ENCODE peak calls at places on chromosome 17, in nine cellular contexts. One of them, this sample, is unnamed.

GRCh38 chr17:17840751-17841591 is 4.2 kb upstream of the SREBF1 start:
- DNase-seq in kidney: no peak
- DNase-seq in kidney epithelial cell: no peak
- DNase-seq in esophagus squamous epithelium: no peak
- DNase-seq in choroid plexus epithelial cell: peak
- DNase-seq in right lobe of liver: no peak
- DNase-seq in epithelial cell of proximal tubule: no peak
- DNase-seq in WERI-Rb-1: peak
- DNase-seq in spleen: no peak
- DNase-seq in this sample: no peak

GRCh38 chr17:40598021-40598927 is 33.0 kb upstream of the CCR7 start:
- DNase-seq in spleen: peak
- DNase-seq in esophagus squamous epithelium: no peak
- DNase-seq in kidney epithelial cell: no peak
- DNase-seq in epithelial cell of proximal tubule: no peak
- DNase-seq in kidney: peak
- DNase-seq in WERI-Rb-1: no peak
- DNase-seq in right lobe of liver: peak
- DNase-seq in choroid plexus epithelial cell: no peak
- DNase-seq in this sample: no peak

GRCh38 chr17:17837966-17838962 is 1.5 kb upstream of the SREBF1 start:
- DNase-seq in esophagus squamous epithelium: no peak
- DNase-seq in epithelial cell of proximal tubule: no peak
- DNase-seq in right lobe of liver: no peak
- DNase-seq in choroid plexus epithelial cell: no peak
- DNase-seq in kidney: peak
- DNase-seq in spleen: no peak
- DNase-seq in WERI-Rb-1: peak
- DNase-seq in kidney epithelial cell: no peak
- DNase-seq in this sample: no peak

GRCh38 chr17:82871056-82871775 is 31.4 kb upstream of the ZNF750 start:
- DNase-seq in spleen: peak
- DNase-seq in right lobe of liver: no peak
- DNase-seq in WERI-Rb-1: no peak
- DNase-seq in kidney epithelial cell: no peak
- DNase-seq in kidney: peak
- DNase-seq in epithelial cell of proximal tubule: no peak
- DNase-seq in esophagus squamous epithelium: no peak
- DNase-seq in choroid plexus epithelial cell: no peak
- DNase-seq in this sample: no peak

GRCh38 chr17:65143899-65144590 is 6.9 kb downstream of the RGS9 start:
- DNase-seq in right lobe of liver: no peak
- DNase-seq in epithelial cell of proximal tubule: no peak
- DNase-seq in WERI-Rb-1: no peak
- DNase-seq in kidney: no peak
- DNase-seq in kidney epithelial cell: no peak
- DNase-seq in choroid plexus epithelial cell: peak
- DNase-seq in spleen: peak
- DNase-seq in esophagus squamous epithelium: no peak
- DNase-seq in this sample: no peak

GRCh38 chr17:15966879-15967248 is 21.9 kb downstream of the ADORA2B start:
- DNase-seq in kidney epithelial cell: no peak
- DNase-seq in spleen: peak
- DNase-seq in right lobe of liver: no peak
- DNase-seq in esophagus squamous epithelium: no peak
- DNase-seq in kidney: peak
- DNase-seq in epithelial cell of proximal tubule: no peak
- DNase-seq in choroid plexus epithelial cell: no peak
- DNase-seq in WERI-Rb-1: no peak
- DNase-seq in this sample: no peak

GRCh38 chr17:58301504-58302150 is 20.9 kb upstream of the MPO start:
- DNase-seq in right lobe of liver: no peak
- DNase-seq in kidney epithelial cell: no peak
- DNase-seq in esophagus squamous epithelium: no peak
- DNase-seq in spleen: no peak
- DNase-seq in choroid plexus epithelial cell: no peak
- DNase-seq in epithelial cell of proximal tubule: no peak
- DNase-seq in WERI-Rb-1: no peak
- DNase-seq in kidney: peak
- DNase-seq in this sample: no peak

GRCh38 chr17:49969794-49970389 is 902 bp downstream of the DLX4 start:
- DNase-seq in kidney epithelial cell: no peak
- DNase-seq in esophagus squamous epithelium: no peak
- DNase-seq in WERI-Rb-1: no peak
- DNase-seq in choroid plexus epithelial cell: no peak
- DNase-seq in spleen: no peak
- DNase-seq in epithelial cell of proximal tubule: no peak
- DNase-seq in kidney: no peak
- DNase-seq in right lobe of liver: no peak
- DNase-seq in this sample: no peak

GRCh38 chr17:82000803-82001649 is 21.7 kb downstream of the CENPX start:
- DNase-seq in choroid plexus epithelial cell: no peak
- DNase-seq in epithelial cell of proximal tubule: no peak
- DNase-seq in right lobe of liver: peak
- DNase-seq in kidney: peak
- DNase-seq in WERI-Rb-1: peak
- DNase-seq in spleen: no peak
- DNase-seq in kidney epithelial cell: no peak
- DNase-seq in esophagus squamous epithelium: no peak
- DNase-seq in this sample: no peak

GRCh38 chr17:75078097-75079022 is 9.4 kb upstream of the SLC16A5 start:
- DNase-seq in kidney: peak
- DNase-seq in epithelial cell of proximal tubule: peak
- DNase-seq in WERI-Rb-1: no peak
- DNase-seq in kidney epithelial cell: peak
- DNase-seq in esophagus squamous epithelium: no peak
- DNase-seq in spleen: no peak
- DNase-seq in right lobe of liver: no peak
- DNase-seq in choroid plexus epithelial cell: peak
- DNase-seq in this sample: no peak
- H3K4me3 ChIP-seq in kidney: no peak
- H3K4me3 ChIP-seq in epithelial cell of proximal tubule: peak
- H3K4me3 ChIP-seq in WERI-Rb-1: no peak
- H3K4me3 ChIP-seq in kidney epithelial cell: no peak
- H3K4me3 ChIP-seq in esophagus squamous epithelium: peak
- H3K4me3 ChIP-seq in spleen: peak
- H3K4me3 ChIP-seq in right lobe of liver: peak
- H3K4me3 ChIP-seq in choroid plexus epithelial cell: no peak
- H3K4me3 ChIP-seq in this sample: no peak

GRCh38 chr17:13372432-13372831 is 229.3 kb downstream of the HS3ST3A1 start:
- DNase-seq in epithelial cell of proximal tubule: no peak
- DNase-seq in spleen: no peak
- DNase-seq in right lobe of liver: no peak
- DNase-seq in kidney: no peak
- DNase-seq in choroid plexus epithelial cell: no peak
- DNase-seq in esophagus squamous epithelium: no peak
- DNase-seq in kidney epithelial cell: no peak
- DNase-seq in WERI-Rb-1: no peak
- DNase-seq in this sample: no peak

DNA sequence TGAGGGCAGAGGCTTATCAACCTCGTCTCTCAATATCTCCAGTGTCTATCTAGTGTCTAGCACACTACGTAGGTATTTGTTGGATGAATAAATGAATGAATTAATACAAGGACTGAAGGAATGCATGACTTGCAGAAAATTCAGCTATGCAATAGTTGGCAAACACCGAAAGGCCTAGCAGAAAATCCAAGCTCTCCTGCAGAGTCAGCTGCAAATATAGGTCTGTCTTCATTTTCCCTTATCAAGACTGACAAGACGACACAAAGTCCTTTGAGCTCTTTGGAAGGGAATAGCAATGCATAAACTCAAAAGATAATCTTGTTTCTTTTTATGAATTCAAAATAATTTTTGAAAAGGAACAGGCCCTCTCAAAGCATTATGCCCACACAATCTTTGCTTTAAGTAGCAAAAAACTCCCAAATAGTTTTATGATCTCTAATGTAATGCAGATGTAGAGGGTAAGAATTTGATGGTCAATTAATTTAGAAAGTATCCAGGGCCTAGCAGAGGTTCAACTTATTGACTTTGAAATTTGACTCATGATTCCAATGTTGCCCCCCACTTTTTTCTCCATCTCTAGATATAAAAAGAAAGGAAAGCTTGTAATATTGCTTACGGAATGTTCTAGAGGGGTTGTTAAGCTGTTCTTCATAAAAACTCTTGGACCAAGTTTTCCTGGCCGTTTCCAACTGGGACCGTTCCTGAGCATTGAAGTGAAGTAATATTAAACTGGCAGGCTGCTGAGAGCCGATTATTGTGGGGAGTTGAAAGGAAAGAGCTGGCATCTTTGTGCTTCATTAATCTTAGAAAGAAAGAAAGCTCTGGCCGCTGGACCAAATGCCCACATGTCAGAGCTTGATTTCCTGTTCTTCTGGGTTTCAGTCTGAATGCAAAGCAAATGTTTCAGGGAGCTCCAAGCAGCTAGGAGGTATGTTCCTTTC is 227.3 kb downstream of the HS3ST3A1 start:
- DNase-seq in esophagus squamous epithelium: no peak
- DNase-seq in choroid plexus epithelial cell: peak
- DNase-seq in right lobe of liver: no peak
- DNase-seq in WERI-Rb-1: no peak
- DNase-seq in spleen: no peak
- DNase-seq in epithelial cell of proximal tubule: no peak
- DNase-seq in kidney: no peak
- DNase-seq in kidney epithelial cell: no peak
- DNase-seq in this sample: no peak
- TF ChIP-seq CTCF in esophagus squamous epithelium: no peak
- TF ChIP-seq CTCF in choroid plexus epithelial cell: no peak
- TF ChIP-seq CTCF in right lobe of liver: no peak
- TF ChIP-seq CTCF in WERI-Rb-1: no peak
- TF ChIP-seq CTCF in spleen: no peak
- TF ChIP-seq CTCF in epithelial cell of proximal tubule: no peak
- TF ChIP-seq CTCF in kidney: no peak
- TF ChIP-seq CTCF in kidney epithelial cell: no peak
- TF ChIP-seq CTCF in this sample: no peak

GRCh38 chr17:78130080-78130438 is 512 bp upstream of the TMC8 start:
- DNase-seq in WERI-Rb-1: no peak
- DNase-seq in spleen: no peak
- DNase-seq in choroid plexus epithelial cell: no peak
- DNase-seq in kidney epithelial cell: no peak
- DNase-seq in kidney: no peak
- DNase-seq in right lobe of liver: no peak
- DNase-seq in esophagus squamous epithelium: no peak
- DNase-seq in epithelial cell of proximal tubule: no peak
- DNase-seq in this sample: no peak
- H3K4me3 ChIP-seq in WERI-Rb-1: no peak
- H3K4me3 ChIP-seq in spleen: peak
- H3K4me3 ChIP-seq in choroid plexus epithelial cell: no peak
- H3K4me3 ChIP-seq in kidney epithelial cell: no peak
- H3K4me3 ChIP-seq in kidney: no peak
- H3K4me3 ChIP-seq in right lobe of liver: no peak
- H3K4me3 ChIP-seq in esophagus squamous epithelium: peak
- H3K4me3 ChIP-seq in epithelial cell of proximal tubule: no peak
- H3K4me3 ChIP-seq in this sample: no peak

GRCh38 chr17:31521632-31522283 is 130.3 kb downstream of the RAB11FIP4 start:
- DNase-seq in esophagus squamous epithelium: no peak
- DNase-seq in spleen: peak
- DNase-seq in WERI-Rb-1: no peak
- DNase-seq in epithelial cell of proximal tubule: no peak
- DNase-seq in kidney: no peak
- DNase-seq in kidney epithelial cell: no peak
- DNase-seq in choroid plexus epithelial cell: no peak
- DNase-seq in right lobe of liver: no peak
- DNase-seq in this sample: no peak
- TF ChIP-seq CTCF in esophagus squamous epithelium: no peak
- TF ChIP-seq CTCF in spleen: no peak
- TF ChIP-seq CTCF in WERI-Rb-1: no peak
- TF ChIP-seq CTCF in epithelial cell of proximal tubule: peak
- TF ChIP-seq CTCF in kidney: no peak
- TF ChIP-seq CTCF in kidney epithelial cell: no peak
- TF ChIP-seq CTCF in choroid plexus epithelial cell: no peak
- TF ChIP-seq CTCF in right lobe of liver: no peak
- TF ChIP-seq CTCF in this sample: no peak

GRCh38 chr17:47064684-47065083 is 85.6 kb upstream of the RPRML start:
- DNase-seq in WERI-Rb-1: no peak
- DNase-seq in spleen: no peak
- DNase-seq in right lobe of liver: no peak
- DNase-seq in epithelial cell of proximal tubule: no peak
- DNase-seq in esophagus squamous epithelium: no peak
- DNase-seq in choroid plexus epithelial cell: no peak
- DNase-seq in kidney: no peak
- DNase-seq in kidney epithelial cell: no peak
- DNase-seq in this sample: no peak

GRCh38 chr17:47066841-47067682 is 88.0 kb upstream of the RPRML start:
- DNase-seq in WERI-Rb-1: peak
- DNase-seq in right lobe of liver: peak
- DNase-seq in kidney: peak
- DNase-seq in kidney epithelial cell: peak
- DNase-seq in esophagus squamous epithelium: peak
- DNase-seq in spleen: peak
- DNase-seq in choroid plexus epithelial cell: peak
- DNase-seq in epithelial cell of proximal tubule: peak
- DNase-seq in this sample: peak

GRCh38 chr17:47063475-47063874 is 84.4 kb upstream of the RPRML start:
- DNase-seq in WERI-Rb-1: no peak
- DNase-seq in epithelial cell of proximal tubule: no peak
- DNase-seq in spleen: no peak
- DNase-seq in esophagus squamous epithelium: no peak
- DNase-seq in kidney epithelial cell: no peak
- DNase-seq in choroid plexus epithelial cell: no peak
- DNase-seq in right lobe of liver: no peak
- DNase-seq in kidney: no peak
- DNase-seq in this sample: no peak

GRCh38 chr17:47066095-47066494 is 87.0 kb upstream of the RPRML start:
- DNase-seq in kidney: no peak
- DNase-seq in kidney epithelial cell: no peak
- DNase-seq in esophagus squamous epithelium: no peak
- DNase-seq in WERI-Rb-1: no peak
- DNase-seq in right lobe of liver: no peak
- DNase-seq in spleen: no peak
- DNase-seq in choroid plexus epithelial cell: no peak
- DNase-seq in epithelial cell of proximal tubule: no peak
- DNase-seq in this sample: no peak
- H3K4me3 ChIP-seq in kidney: no peak
- H3K4me3 ChIP-seq in kidney epithelial cell: no peak
- H3K4me3 ChIP-seq in esophagus squamous epithelium: no peak
- H3K4me3 ChIP-seq in WERI-Rb-1: no peak
- H3K4me3 ChIP-seq in right lobe of liver: no peak
- H3K4me3 ChIP-seq in spleen: peak
- H3K4me3 ChIP-seq in choroid plexus epithelial cell: no peak
- H3K4me3 ChIP-seq in epithelial cell of proximal tubule: no peak
- H3K4me3 ChIP-seq in this sample: no peak